ENCODE peak calls at places on chromosomes 2 and 18, in six cellular contexts. G is trophoblast cell, Z is H9, J is IMR-90, T is H1, E is mesenchymal stem cell. K is an unnamed sample. For H3K4me1, the result is how much of the 10 kb centered on the place peaks cover.

GRCh38 chr2:96264086-96264485 is 1.7 kb downstream of the TMEM127 start:
- DNase-seq in E (peak), J (peak), G (no peak), Z (no peak), T (no peak), K (no peak)

GRCh38 chr18:35457140-35457704 is 40.5 kb downstream of the INO80C start:
- DNase-seq in J (no peak), E (no peak), T (no peak), Z (no peak), G (no peak), K (no peak)

GRCh38 chr2:5932556-5933469 is 240.6 kb downstream of the SOX11 start:
- DNase-seq in G (no peak), J (no peak), E (no peak), Z (no peak), T (no peak), K (no peak)

GRCh38 chr2:135169900-135170753 is 118.0 kb downstream of the RAB3GAP1 start:
- DNase-seq in E (no peak), T (no peak), J (no peak), Z (no peak), G (peak), K (no peak)

GRCh38 chr2:151111599-151112278 is 149.9 kb downstream of the RBM43 start:
- DNase-seq in T (no peak), G (no peak), Z (peak), J (peak), E (peak), K (no peak)

GRCh38 chr2:170249761-170250160 is 71.8 kb downstream of the MYO3B start:
- DNase-seq in G (no peak), E (no peak), J (no peak), T (no peak), Z (no peak), K (no peak)

GRCh38 chr2:226873826-226874225 is 38.0 kb downstream of the RHBDD1 start:
- DNase-seq in J (no peak), E (no peak), Z (no peak), T (no peak), G (no peak), K (no peak)

GRCh38 chr2:1052671-1053270 is 102.1 kb downstream of the SNTG2 start:
- DNase-seq in T (no peak), E (peak), Z (no peak), J (peak), G (no peak), K (no peak)

GRCh38 chr2:197269815-197270214 is 40.8 kb downstream of the ANKRD44 start:
- DNase-seq in G (no peak), T (no peak), E (no peak), Z (no peak), J (no peak), K (no peak)

GRCh38 chr18:32717151-32717550 is 55.7 kb downstream of the KLHL14 start:
- DNase-seq in E (no peak), G (no peak), Z (no peak), T (no peak), J (no peak), K (no peak)

GRCh38 chr2:1654696-1655374 is 89.5 kb downstream of the PXDN start:
- DNase-seq in T (no peak), E (no peak), Z (peak), G (peak), J (no peak), K (no peak)

GRCh38 chr18:44942073-44942472 is 261.4 kb downstream of the SETBP1 start:
- DNase-seq in J (no peak), E (no peak), G (no peak), T (no peak), Z (no peak), K (no peak)

GRCh38 chr2:67871696-67872320 is 191.0 kb downstream of the C1D start:
- DNase-seq in J (peak), Z (no peak), G (peak), E (peak), T (no peak), K (no peak)

GRCh38 chr2:162795312-162795711 is 43.3 kb downstream of the KCNH7 start:
- DNase-seq in E (peak), T (no peak), G (no peak), Z (no peak), J (no peak), K (peak)

GRCh38 chr18:21735452-21736015 is 5.1 kb upstream of the MIB1 start:
- DNase-seq in E (peak), G (no peak), T (no peak), Z (peak), J (peak), K (no peak)

GRCh38 chr2:102072741-102073140 is 69.8 kb upstream of the IL1R1 start:
- DNase-seq in J (peak), Z (no peak), E (peak), T (no peak), G (no peak), K (no peak)

GRCh38 chr2:124683536-124684407 is 658.7 kb downstream of the CNTNAP5 start:
- DNase-seq in E (peak), Z (no peak), T (no peak), J (peak), G (no peak), K (no peak)

GRCh38 chr2:128536925-128537620 is 218.4 kb upstream of the HS6ST1 start:
- DNase-seq in E (peak), Z (peak), J (peak), G (no peak), T (peak), K (peak)

GRCh38 chr2:38176619-38177021 is 100.7 kb upstream of the CYP1B1 start:
- DNase-seq in Z (no peak), E (peak), J (peak), T (no peak), G (peak), K (no peak)

GRCh38 chr2:124983595-124983994 is 958.5 kb downstream of the CNTNAP5 start:
- DNase-seq in Z (no peak), J (peak), G (no peak), T (no peak), E (peak), K (no peak)

GRCh38 chr2:180450841-180451240 is 443.7 kb upstream of the CWC22 start:
- DNase-seq in Z (no peak), J (no peak), T (no peak), G (no peak), E (no peak), K (no peak)

GRCh38 chr2:230870544-230871360 is 6.0 kb downstream of the ITM2C start:
- DNase-seq in T (no peak), E (peak), J (no peak), Z (no peak), G (peak), K (no peak)

GRCh38 chr2:166647935-166648334 is 153.9 kb upstream of the SCN7A start:
- DNase-seq in G (no peak), Z (no peak), E (no peak), J (no peak), T (no peak), K (no peak)
- H3K14ac ChIP-seq in G (no peak), Z (no peak), E (no peak), J (no peak), T (no peak), K (no peak)

GRCh38 chr2:45692566-45692965 is 41.1 kb downstream of the PRKCE start:
- DNase-seq in J (no peak), E (no peak), T (no peak), G (no peak), Z (no peak), K (no peak)
- H3K4me1 ChIP-seq in J (under half), E (under half), T (under half), G (under half), Z (under half), K (under half)

GRCh38 chr2:164756773-164757172 is 84.8 kb downstream of the COBLL1 start:
- DNase-seq in E (no peak), J (no peak), Z (no peak), G (no peak), T (no peak), K (no peak)

GRCh38 chr2:164757934-164758695 is 83.5 kb downstream of the COBLL1 start:
- DNase-seq in Z (no peak), T (no peak), J (peak), E (peak), G (no peak), K (no peak)

GRCh38 chr2:164754157-164755093 is 87.2 kb downstream of the COBLL1 start:
- DNase-seq in G (no peak), T (no peak), Z (no peak), E (no peak), J (no peak), K (no peak)
- H3K14ac ChIP-seq in G (no peak), T (no peak), Z (no peak), E (no peak), J (no peak), K (no peak)

GRCh38 chr2:240568678-240569522 is 616 bp downstream of the RNPEPL1 start:
- DNase-seq in G (no peak), E (peak), J (peak), Z (no peak), T (no peak), K (no peak)

GRCh38 chr2:240566203-240567136 is 1.8 kb upstream of the RNPEPL1 start:
- DNase-seq in G (peak), J (peak), Z (peak), E (peak), T (no peak), K (peak)

GRCh38 chr2:240565267-240566202 is 2.7 kb upstream of the RNPEPL1 start:
- DNase-seq in T (no peak), G (peak), J (peak), E (peak), Z (peak), K (no peak)

GRCh38 chr2:240567872-240568677 is at the start of gene RNPEPL1:
- DNase-seq in E (peak), G (peak), Z (no peak), J (no peak), T (no peak), K (no peak)

DNA sequence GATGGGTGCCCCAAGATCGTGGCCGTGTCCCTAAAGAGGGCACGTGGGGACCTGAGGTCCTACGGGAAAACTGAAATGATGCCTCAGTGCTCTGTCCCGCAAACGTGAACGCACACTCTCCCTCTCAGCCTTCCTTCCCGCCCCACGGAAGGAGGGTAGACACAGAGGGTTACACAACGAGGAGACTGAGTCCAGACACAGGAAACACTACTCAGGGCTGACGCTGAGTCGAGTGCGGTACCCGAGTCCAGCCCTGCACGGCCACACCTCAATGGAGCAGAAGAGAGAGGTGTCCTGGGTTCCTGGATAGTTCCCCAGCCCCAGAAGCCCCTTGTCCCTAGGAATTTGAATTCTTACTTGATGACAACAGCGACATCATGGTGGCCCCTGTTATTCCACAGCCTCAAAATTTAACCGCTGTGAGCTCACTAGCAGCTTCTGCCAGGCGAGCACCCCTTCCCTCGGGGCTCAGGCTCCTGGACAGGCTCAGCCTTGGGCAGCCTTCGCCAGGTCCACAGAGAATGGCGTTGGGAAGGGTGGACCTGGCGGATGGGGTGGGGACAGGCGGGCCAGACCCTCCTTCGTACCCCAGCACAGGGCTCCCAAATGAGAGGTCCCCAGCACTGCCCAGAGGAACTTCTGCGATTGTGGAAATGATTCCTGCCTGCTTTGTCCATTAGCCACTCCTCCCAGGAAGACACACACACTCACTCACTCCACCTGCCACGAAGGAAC is 980 bp upstream of the RNPEPL1 start:
- DNase-seq in J (no peak), G (no peak), T (no peak), Z (no peak), E (peak), K (no peak)
- H3K4me1 ChIP-seq in J (under half), G (under half), T (under half), Z (under half), E (half or more), K (under half)

DNA sequence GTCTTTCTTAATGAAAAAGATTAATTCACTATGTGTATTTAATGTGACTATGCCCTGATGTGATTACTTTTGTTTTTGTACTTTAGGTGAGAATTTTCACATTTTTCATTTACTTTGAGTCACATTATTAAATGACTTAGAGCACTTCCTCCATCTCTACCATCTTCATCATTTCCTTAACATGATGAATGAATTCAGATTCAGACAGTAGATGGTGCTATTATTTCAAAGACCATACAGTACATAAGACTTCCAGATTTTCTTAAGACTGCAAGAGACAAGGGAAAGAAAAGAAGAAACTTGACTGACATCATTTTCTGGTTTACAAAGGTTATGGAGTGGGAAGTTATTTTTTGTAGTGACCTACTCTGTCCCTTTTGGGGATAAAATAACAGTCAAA is 1010.6 kb upstream of the NXPH2 start:
- DNase-seq in E (peak), Z (no peak), J (no peak), T (no peak), G (no peak), K (no peak)
- H3K14ac ChIP-seq in E (no peak), Z (no peak), J (no peak), T (no peak), G (no peak), K (no peak)

DNA sequence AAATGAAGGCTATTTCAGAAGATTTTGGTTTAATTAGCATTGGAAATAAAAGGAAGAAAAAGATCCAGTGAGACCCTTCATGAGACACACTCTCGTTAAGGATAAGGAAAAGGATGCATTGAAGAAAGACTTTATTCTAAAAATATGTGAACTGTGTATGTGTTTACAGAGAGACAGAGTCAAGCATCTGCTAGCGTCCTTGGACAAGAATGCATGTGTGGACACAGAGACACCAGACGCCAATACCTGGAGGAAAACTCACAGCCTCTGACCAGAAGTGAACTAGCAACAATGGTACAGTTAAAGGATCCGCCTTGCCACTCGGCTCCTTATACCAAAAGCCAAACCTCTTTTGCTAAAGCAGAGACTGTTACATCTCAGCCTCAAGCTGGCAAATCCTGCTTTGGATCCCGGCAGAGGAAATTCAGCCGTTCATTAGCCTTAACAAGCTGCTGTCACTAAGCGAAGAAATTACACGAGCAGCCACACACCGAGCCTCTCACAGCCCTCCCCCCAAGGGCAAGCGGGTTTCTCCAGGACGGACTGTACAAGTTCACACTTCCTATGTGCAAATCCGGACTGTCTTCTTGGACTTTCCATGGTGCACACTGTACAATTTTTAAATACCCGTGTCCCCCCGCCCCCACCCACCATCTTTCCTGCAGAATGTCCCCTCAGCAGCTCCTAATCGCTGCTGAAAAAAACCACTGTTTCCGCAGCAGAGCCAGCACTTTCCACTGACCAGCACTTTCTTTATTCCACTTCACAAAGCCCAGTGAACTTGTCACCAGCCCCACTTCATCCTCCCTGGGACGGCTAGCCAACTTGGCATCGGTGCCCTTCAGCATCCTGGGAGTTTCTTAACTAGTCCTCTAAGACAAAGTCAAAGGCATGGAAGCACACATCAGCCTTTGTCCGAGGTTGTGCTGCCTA is 1.7 kb downstream of the KLF7 start:
- DNase-seq in Z (no peak), E (peak), T (no peak), G (peak), J (peak), K (no peak)
- H3K4me1 ChIP-seq in Z (under half), E (under half), T (under half), G (under half), J (under half), K (under half)

DNA sequence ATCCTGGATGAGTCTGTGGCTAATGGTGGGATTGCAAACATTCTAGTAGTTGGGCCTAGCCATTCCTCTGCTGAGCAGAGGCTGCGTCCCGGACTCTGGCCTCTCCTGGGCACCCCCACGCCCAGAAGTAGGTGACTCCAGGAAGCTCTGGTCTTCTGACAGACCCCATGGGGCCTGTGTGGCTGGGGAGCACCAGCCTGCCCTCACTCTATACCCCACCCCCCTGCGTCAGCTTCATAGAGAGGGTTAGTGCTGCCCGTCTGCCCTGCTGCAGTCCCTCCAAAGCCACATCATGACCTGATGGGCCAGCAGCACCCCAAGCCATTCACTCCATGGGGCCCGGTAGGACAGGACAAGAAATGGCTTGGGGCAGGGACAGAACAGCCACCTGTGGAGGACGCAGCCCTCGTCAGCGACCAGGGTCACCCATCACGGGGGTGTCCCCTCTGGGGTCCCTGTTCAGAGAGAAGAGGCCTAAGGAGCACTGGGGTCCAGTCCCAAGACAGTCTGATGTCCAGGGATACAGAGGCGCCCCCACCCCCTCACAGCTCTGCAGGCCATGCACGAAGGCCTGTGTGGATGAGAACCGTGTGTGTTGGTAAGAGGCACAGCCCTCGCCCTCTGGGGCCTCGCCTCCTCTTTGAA is 238.3 kb downstream of the ATAD2B start:
- DNase-seq in Z (no peak), G (no peak), E (no peak), J (no peak), T (no peak), K (no peak)
- H3K14ac ChIP-seq in Z (no peak), G (no peak), E (no peak), J (no peak), T (no peak), K (no peak)

DNA sequence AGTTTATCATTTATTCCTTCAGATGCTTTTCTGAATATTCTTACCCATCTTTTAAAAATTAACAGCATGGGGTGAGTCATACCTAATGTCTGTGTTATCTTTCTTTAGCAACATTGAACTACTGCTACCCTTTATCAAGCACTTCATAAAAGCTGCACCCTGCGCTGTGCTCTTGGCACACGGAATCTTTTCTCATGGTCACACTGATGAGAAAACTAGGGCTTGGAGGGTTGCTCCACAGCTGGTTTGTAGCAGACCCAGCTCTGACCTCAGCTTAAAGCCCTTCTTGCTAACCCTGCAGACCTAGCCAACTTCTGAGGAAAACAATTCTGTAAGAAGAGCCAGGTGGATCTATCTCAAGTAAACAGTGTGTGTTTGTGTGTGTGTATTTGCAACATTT is 106.3 kb downstream of the RNF144A start:
- DNase-seq in Z (no peak), J (no peak), T (no peak), E (no peak), G (no peak), K (no peak)
- H3K4me1 ChIP-seq in Z (under half), J (under half), T (under half), E (under half), G (under half), K (under half)